ENCODE peak calls at places on chromosomes 16 and 17, in nine cellular contexts. I is prostate gland, K is HCT116, W is stomach, O is H1, H is upper lobe of left lung, Y is suprapubic skin, L is SK-N-SH, U is HL-60. C is an unnamed sample.

GRCh38 chr17:28563475-28563874 is 7.8 kb downstream of the PIGS start:
- DNase-seq in K (no peak), L (no peak), U (no peak), W (no peak), H (no peak), I (no peak), O (no peak), Y (no peak), C (no peak)

GRCh38 chr17:69997332-69997731 is 77.7 kb upstream of the KCNJ16 start:
- DNase-seq in Y (no peak), O (no peak), K (no peak), H (no peak), L (no peak), U (no peak), I (no peak), W (no peak), C (no peak)

GRCh38 chr16:57479422-57480126 is 6.7 kb downstream of the DOK4 start:
- DNase-seq in L (peak), O (peak), I (no peak), U (no peak), W (peak), Y (peak), K (no peak), H (no peak), C (peak)

GRCh38 chr16:28980929-28981328 is 3.9 kb upstream of the LAT start:
- DNase-seq in L (no peak), H (no peak), Y (no peak), O (no peak), I (no peak), W (no peak), K (no peak), U (no peak), C (peak)

GRCh38 chr17:44038604-44039007 is 23.8 kb upstream of the TMEM101 start:
- DNase-seq in I (no peak), U (no peak), Y (no peak), K (no peak), O (no peak), L (peak), H (no peak), W (no peak), C (no peak)

GRCh38 chr17:2796164-2797140 is at the start of gene RAP1GAP2:
- DNase-seq in U (peak), L (no peak), W (peak), H (peak), Y (peak), K (no peak), O (no peak), I (no peak), C (peak)

GRCh38 chr16:80341242-80341641 is 199.6 kb upstream of the DYNLRB2 start:
- DNase-seq in K (no peak), U (no peak), H (no peak), L (no peak), W (no peak), I (no peak), Y (no peak), O (no peak), C (no peak)

GRCh38 chr16:2147981-2148671 is at the start of gene RAB26:
- DNase-seq in I (peak), K (no peak), W (peak), L (peak), Y (peak), U (peak), O (no peak), H (peak), C (peak)

GRCh38 chr17:81165246-81166032 is at the start of gene PVALEF:
- DNase-seq in Y (no peak), O (peak), H (no peak), I (no peak), L (no peak), W (no peak), K (no peak), U (no peak), C (peak)

GRCh38 chr17:8149419-8150193 is 2.6 kb downstream of the PER1 start:
- DNase-seq in I (no peak), O (no peak), U (no peak), Y (no peak), L (no peak), W (no peak), K (no peak), H (no peak), C (no peak)

GRCh38 chr16:84423416-84423837 is 55.1 kb downstream of the ATP2C2 start:
- DNase-seq in L (peak), O (no peak), H (no peak), U (peak), W (no peak), K (peak), Y (no peak), I (no peak), C (no peak)

GRCh38 chr16:30069575-30070462 is 4.3 kb downstream of the ALDOA start:
- DNase-seq in U (no peak), L (peak), K (no peak), W (no peak), Y (no peak), I (no peak), O (no peak), H (no peak), C (no peak)

GRCh38 chr17:8225813-8226535 is 15.6 kb upstream of the AURKB start:
- DNase-seq in Y (no peak), W (peak), H (peak), O (no peak), I (no peak), L (no peak), K (peak), U (peak), C (no peak)

GRCh38 chr17:47978324-47978723 is 7.4 kb downstream of the CDK5RAP3 start:
- DNase-seq in O (no peak), I (peak), K (no peak), Y (no peak), W (peak), H (peak), L (peak), U (peak), C (no peak)

GRCh38 chr16:14309906-14310305 is 238.8 kb downstream of the MRTFB start:
- DNase-seq in K (no peak), W (no peak), U (no peak), Y (no peak), H (no peak), O (no peak), I (no peak), L (no peak), C (peak)

GRCh38 chr17:79106958-79107357 is 32.3 kb downstream of the ENGASE start:
- DNase-seq in O (no peak), W (no peak), I (no peak), Y (no peak), H (no peak), U (no peak), K (no peak), L (no peak), C (no peak)

GRCh38 chr16:16027728-16028310 is 78.4 kb downstream of the ABCC1 start:
- DNase-seq in Y (no peak), I (no peak), W (peak), L (no peak), U (no peak), H (no peak), K (no peak), O (no peak), C (no peak)

GRCh38 chr17:40260528-40260927 is 27.2 kb upstream of the CDC6 start:
- DNase-seq in K (no peak), I (no peak), Y (no peak), O (no peak), H (no peak), W (no peak), U (no peak), L (no peak), C (no peak)

GRCh38 chr16:19967561-19967960 is 82.9 kb upstream of the GPRC5B start:
- DNase-seq in I (no peak), U (peak), K (no peak), L (no peak), H (no peak), W (no peak), O (no peak), Y (no peak), C (no peak)

GRCh38 chr17:66661857-66662256 is 173.1 kb upstream of the CACNG5 start:
- DNase-seq in K (no peak), U (no peak), O (no peak), W (no peak), L (no peak), I (no peak), H (no peak), Y (no peak), C (no peak)

GRCh38 chr16:73951541-73951940 is 345.1 kb upstream of the PSMD7 start:
- DNase-seq in Y (no peak), H (no peak), K (no peak), U (no peak), I (no peak), O (no peak), L (no peak), W (no peak), C (no peak)

GRCh38 chr16:85167589-85168537 is 55.6 kb upstream of the CIBAR2 start:
- DNase-seq in O (no peak), K (no peak), U (no peak), L (no peak), H (no peak), I (no peak), Y (no peak), W (no peak), C (no peak)

GRCh38 chr17:64484380-64484779 is 12.5 kb downstream of the POLG2 start:
- DNase-seq in Y (no peak), W (no peak), I (no peak), H (no peak), L (no peak), K (no peak), U (no peak), O (no peak), C (no peak)

GRCh38 chr17:30318190-30318589 is 15.7 kb downstream of the TMIGD1 start:
- DNase-seq in U (no peak), L (no peak), Y (no peak), K (no peak), I (no peak), W (no peak), H (no peak), O (no peak), C (no peak)

DNA sequence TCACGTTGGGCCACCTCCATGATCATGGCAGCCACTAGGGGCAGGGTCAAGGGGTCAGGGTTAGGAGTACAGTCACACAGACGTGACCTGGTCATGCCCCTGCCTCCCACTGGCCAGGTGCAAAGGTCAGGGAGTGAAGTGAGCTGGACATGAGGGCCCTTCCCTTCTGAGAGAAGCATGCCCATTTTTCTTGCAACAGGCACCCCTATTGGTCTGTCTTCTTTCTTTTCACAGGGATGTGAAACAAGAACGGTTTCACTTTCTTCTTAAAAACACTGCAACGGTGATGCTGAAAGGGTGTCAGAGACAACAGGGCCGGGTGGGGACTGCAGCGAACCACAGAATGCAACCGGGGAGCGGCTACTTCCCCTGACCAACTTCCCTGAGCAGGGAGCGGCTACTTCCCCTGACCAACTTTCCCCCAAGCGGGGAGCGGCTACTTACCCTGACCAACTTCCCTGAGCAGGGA is 52.1 kb upstream of the DOC2B start:
- DNase-seq in Y (peak), I (no peak), O (no peak), H (no peak), L (no peak), K (no peak), U (no peak), W (peak), C (peak)
- H3K4me3 ChIP-seq in Y (no peak), I (no peak), O (no peak), H (no peak), L (no peak), K (no peak), U (no peak), W (peak), C (peak)

DNA sequence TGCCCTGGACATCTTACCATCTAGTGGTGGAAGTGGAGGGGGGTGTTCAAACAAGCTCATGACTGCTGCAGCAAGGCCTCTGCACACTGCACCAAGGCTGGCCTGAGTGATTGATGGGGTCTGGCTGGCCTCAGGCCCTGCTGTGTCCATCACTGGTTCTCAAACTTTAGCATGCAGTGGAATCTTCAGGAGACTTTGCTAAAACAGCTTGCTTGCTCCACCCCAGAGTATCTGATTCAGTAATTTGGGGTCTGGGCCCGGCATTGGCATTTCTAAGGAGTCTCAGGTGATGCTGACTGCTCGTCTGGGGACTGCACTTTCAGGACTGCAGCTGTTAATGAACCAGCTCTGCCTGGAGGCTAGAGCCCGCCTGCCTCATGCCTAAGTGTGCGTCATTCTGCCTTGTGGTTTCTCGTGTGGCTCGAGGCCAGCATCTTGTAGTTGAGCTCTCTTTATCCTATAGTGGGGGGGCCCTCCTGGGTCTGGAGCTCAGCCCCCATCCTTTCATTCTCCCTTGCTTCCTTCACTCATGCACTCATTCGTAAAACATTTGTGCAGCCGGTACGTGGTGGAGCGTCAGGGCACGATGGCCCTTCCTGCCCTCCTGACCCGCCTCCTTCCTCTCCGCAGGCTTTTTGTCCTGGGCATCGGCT is 4.1 kb downstream of the MGAT5B start:
- DNase-seq in Y (no peak), K (peak), L (peak), W (no peak), O (no peak), H (no peak), U (no peak), I (no peak), C (peak)
- TF ChIP-seq POLR2AphosphoS5 in Y (no peak), K (peak), L (peak), W (no peak), O (no peak), H (no peak), U (no peak), I (no peak), C (no peak)

GRCh38 chr16:71542377-71542776 is 16.2 kb downstream of the CHST4 start:
- DNase-seq in H (peak), K (peak), W (peak), L (peak), Y (no peak), U (peak), I (no peak), O (no peak), C (peak)

GRCh38 chr16:71537643-71538042 is 11.4 kb downstream of the CHST4 start:
- DNase-seq in W (no peak), Y (no peak), L (peak), H (no peak), K (peak), U (peak), I (peak), O (no peak), C (no peak)

DNA sequence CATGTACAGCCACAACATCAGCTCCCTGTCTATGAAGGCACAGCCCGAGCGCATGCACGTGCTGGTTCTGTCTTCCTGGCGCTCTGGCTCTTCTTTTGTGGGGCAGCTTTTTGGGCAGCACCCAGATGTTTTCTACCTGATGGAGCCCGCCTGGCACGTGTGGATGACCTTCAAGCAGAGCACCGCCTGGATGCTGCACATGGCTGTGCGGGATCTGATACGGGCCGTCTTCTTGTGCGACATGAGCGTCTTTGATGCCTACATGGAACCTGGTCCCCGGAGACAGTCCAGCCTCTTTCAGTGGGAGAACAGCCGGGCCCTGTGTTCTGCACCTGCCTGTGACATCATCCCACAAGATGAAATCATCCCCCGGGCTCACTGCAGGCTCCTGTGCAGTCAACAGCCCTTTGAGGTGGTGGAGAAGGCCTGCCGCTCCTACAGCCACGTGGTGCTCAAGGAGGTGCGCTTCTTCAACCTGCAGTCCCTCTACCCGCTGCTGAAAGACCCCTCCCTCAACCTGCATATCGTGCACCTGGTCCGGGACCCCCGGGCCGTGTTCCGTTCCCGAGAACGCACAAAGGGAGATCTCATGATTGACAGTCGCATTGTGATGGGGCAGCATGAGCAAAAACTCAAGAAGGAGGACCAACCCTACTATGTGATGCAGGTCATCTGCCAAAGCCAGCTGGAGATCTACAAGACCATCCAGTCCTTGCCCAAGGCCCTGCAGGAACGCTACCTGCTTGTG is 10.7 kb downstream of the CHST4 start:
- DNase-seq in O (no peak), W (no peak), H (no peak), I (no peak), L (no peak), U (no peak), K (no peak), Y (no peak), C (no peak)
- H3K27ac ChIP-seq in O (no peak), W (no peak), H (no peak), I (no peak), L (no peak), U (no peak), K (no peak), Y (no peak), C (no peak)

GRCh38 chr17:45128989-45129388 is 3.3 kb downstream of the PLCD3 start:
- DNase-seq in H (no peak), L (no peak), Y (no peak), K (no peak), U (no peak), W (no peak), O (no peak), I (no peak), C (no peak)

GRCh38 chr17:45128331-45128730 is 4.0 kb downstream of the PLCD3 start:
- DNase-seq in U (no peak), H (no peak), Y (no peak), K (no peak), W (no peak), L (no peak), O (no peak), I (no peak), C (no peak)

GRCh38 chr17:45129940-45130639 is 2.2 kb downstream of the PLCD3 start:
- DNase-seq in H (no peak), U (no peak), L (no peak), W (peak), I (no peak), O (no peak), K (no peak), Y (no peak), C (no peak)

GRCh38 chr17:45130640-45131293 is 1.5 kb downstream of the PLCD3 start:
- DNase-seq in U (no peak), L (no peak), H (no peak), O (no peak), Y (no peak), K (no peak), W (no peak), I (no peak), C (no peak)

DNA sequence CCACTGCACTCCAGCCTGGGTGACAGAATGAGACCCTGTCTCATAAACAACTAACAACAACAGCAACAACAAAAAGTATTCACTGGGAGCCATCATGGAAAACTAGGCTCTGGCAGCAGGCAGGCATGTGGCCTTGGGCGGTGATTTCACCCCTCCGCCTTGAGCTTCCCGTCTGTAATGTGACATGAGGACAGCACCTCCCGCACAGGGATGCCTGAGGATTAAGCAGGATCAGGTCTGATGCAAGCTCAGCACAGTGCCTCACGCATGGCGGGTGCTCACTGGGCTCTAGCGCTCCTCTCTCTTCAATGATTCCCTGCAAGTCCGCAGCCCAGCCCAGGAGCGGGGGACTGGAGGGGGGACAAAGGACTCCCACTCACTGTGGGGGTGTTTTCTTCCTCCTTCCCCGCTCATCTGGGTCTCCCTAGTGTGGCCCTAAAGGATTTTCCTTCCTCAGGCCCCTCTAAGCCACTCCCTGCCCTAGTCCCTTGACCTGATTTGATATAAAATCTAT is 2.8 kb downstream of the PLCD3 start:
- DNase-seq in H (no peak), W (no peak), O (no peak), U (no peak), I (no peak), K (no peak), L (no peak), Y (no peak), C (no peak)
- H3K4me3 ChIP-seq in H (no peak), W (no peak), O (no peak), U (no peak), I (no peak), K (peak), L (no peak), Y (no peak), C (no peak)

GRCh38 chr17:27384261-27384701 is 72.0 kb upstream of the KSR1 start:
- DNase-seq in K (no peak), I (peak), U (no peak), W (peak), Y (no peak), L (no peak), H (no peak), O (no peak), C (no peak)
- TF ChIP-seq POLR2AphosphoS5 in K (no peak), I (peak), U (no peak), W (peak), Y (peak), L (no peak), H (no peak), O (no peak), C (peak)

GRCh38 chr16:86653289-86654006 is 75.1 kb downstream of the FOXL1 start:
- DNase-seq in I (no peak), W (no peak), H (no peak), Y (no peak), K (no peak), L (no peak), O (no peak), U (no peak), C (no peak)
- H3K27ac ChIP-seq in I (no peak), W (no peak), H (no peak), Y (no peak), K (no peak), L (no peak), O (no peak), U (no peak), C (no peak)